ENCODE peak calls at places on chromosomes 4 and X, in eight cellular contexts. S is trophoblast cell, N is fibroblast of pulmonary artery, I is mammary epithelial cell, A is ascending aorta, B is GM12865, X is OCI-LY7, Z is left ventricle myocardium inferior. J is an unnamed sample.

GRCh38 chr4:56828784-56829535 is 7.5 kb upstream of the SPINK2 start:
- DNase-seq in S (no peak), N (no peak), I (peak), A (no peak), B (peak), X (no peak), Z (no peak), J (peak)

GRCh38 chr4:168480991-168481588 is 798 bp upstream of the DDX60L start:
- DNase-seq in S (peak), N (peak), I (peak), A (no peak), B (peak), X (peak), Z (no peak), J (peak)

GRCh38 chrX:153460826-153461225 is 9.6 kb downstream of the HAUS7 start:
- DNase-seq in S (no peak), N (peak), I (no peak), A (no peak), B (peak), X (peak), Z (no peak), J (peak)

GRCh38 chr4:40182041-40182440 is 14.8 kb upstream of the RHOH start:
- DNase-seq in S (no peak), N (no peak), I (no peak), A (no peak), B (peak), X (peak), Z (no peak), J (no peak)

GRCh38 chr4:113683143-113683542 is 78.4 kb downstream of the CAMK2D start:
- DNase-seq in S (no peak), N (no peak), I (peak), A (no peak), B (peak), X (peak), Z (no peak), J (no peak)

GRCh38 chr4:108555701-108556100 is 64.7 kb upstream of the RPL34 start:
- DNase-seq in S (no peak), N (no peak), I (no peak), A (no peak), B (no peak), X (no peak), Z (no peak), J (no peak)

GRCh38 chrX:110268875-110269274 is 49.0 kb downstream of the AMMECR1 start:
- DNase-seq in S (no peak), N (peak), I (no peak), A (no peak), B (no peak), X (no peak), Z (no peak), J (no peak)

GRCh38 chrX:112058255-112058654 is 24.3 kb downstream of the TRPC5 start:
- DNase-seq in S (peak), N (no peak), I (no peak), A (no peak), B (no peak), X (no peak), Z (no peak), J (peak)

GRCh38 chr4:154807042-154807630 is 26.1 kb downstream of the RBM46 start:
- DNase-seq in S (no peak), N (peak), I (peak), A (no peak), B (peak), X (peak), Z (no peak), J (peak)

GRCh38 chr4:57182132-57182874 is 72.1 kb upstream of the IGFBP7 start:
- DNase-seq in S (no peak), N (no peak), I (no peak), A (no peak), B (no peak), X (no peak), Z (peak), J (no peak)

GRCh38 chrX:112834016-112834855 is 6.4 kb downstream of the AMOT start:
- DNase-seq in S (no peak), N (peak), I (no peak), A (no peak), B (no peak), X (no peak), Z (no peak), J (peak)

GRCh38 chr4:126354784-126355183 is 1040.0 kb downstream of the FAT4 start:
- DNase-seq in S (no peak), N (peak), I (peak), A (no peak), B (no peak), X (no peak), Z (no peak), J (peak)

GRCh38 chrX:2485460-2485753 is 15.4 kb downstream of the DHRSX start:
- DNase-seq in S (no peak), N (peak), I (no peak), A (no peak), B (no peak), X (no peak), Z (no peak), J (peak)

GRCh38 chrX:116749943-116750342 is 287.2 kb upstream of the CT83 start:
- DNase-seq in S (no peak), N (no peak), I (peak), A (no peak), B (no peak), X (no peak), Z (no peak), J (no peak)

GRCh38 chrX:100411802-100412333 is 1.8 kb upstream of the PCDH19 start:
- DNase-seq in S (no peak), N (no peak), I (no peak), A (no peak), B (no peak), X (no peak), Z (no peak), J (no peak)

GRCh38 chrX:116246261-116246660 is 75.7 kb downstream of the AGTR2 start:
- DNase-seq in S (no peak), N (peak), I (peak), A (no peak), B (no peak), X (no peak), Z (no peak), J (peak)

GRCh38 chrX:2691543-2692220 is 587 bp downstream of the CD99 start:
- DNase-seq in S (no peak), N (peak), I (no peak), A (no peak), B (no peak), X (peak), Z (peak), J (peak)

GRCh38 chrX:67555578-67556203 is 11.9 kb downstream of the AR start:
- DNase-seq in S (peak), N (peak), I (peak), A (no peak), B (peak), X (peak), Z (no peak), J (peak)

GRCh38 chr4:79049840-79050520 is 110.7 kb upstream of the PAQR3 start:
- DNase-seq in S (no peak), N (no peak), I (no peak), A (no peak), B (no peak), X (no peak), Z (no peak), J (no peak)

GRCh38 chr4:7802093-7802726 is 137.5 kb downstream of the AFAP1 start:
- DNase-seq in S (peak), N (peak), I (peak), A (no peak), B (peak), X (peak), Z (peak), J (peak)

GRCh38 chr4:79413032-79413431 is 5.0 kb upstream of the GK2 start:
- DNase-seq in S (no peak), N (no peak), I (no peak), A (no peak), B (no peak), X (no peak), Z (no peak), J (no peak)

GRCh38 chr4:2168469-2169319 is 73.2 kb downstream of the HAUS3 start:
- DNase-seq in S (no peak), N (no peak), I (peak), A (no peak), B (no peak), X (no peak), Z (no peak), J (no peak)

GRCh38 chr4:101790521-101791188 is at the start of gene BANK1:
- DNase-seq in S (peak), N (peak), I (peak), A (no peak), B (peak), X (peak), Z (peak), J (no peak)

GRCh38 chrX:137427061-137427778 is 138.7 kb upstream of the ZIC3 start:
- DNase-seq in S (no peak), N (no peak), I (no peak), A (no peak), B (no peak), X (no peak), Z (no peak), J (no peak)
- H3K4me3 ChIP-seq in S (no peak), N (peak), I (peak), A (peak), B (peak), X (no peak), Z (peak), J (no peak)

GRCh38 chr4:3871181-3871852 is 105.1 kb downstream of the ADRA2C start:
- DNase-seq in S (no peak), N (no peak), I (no peak), A (no peak), B (peak), X (no peak), Z (no peak), J (no peak)
- H3K4me3 ChIP-seq in S (no peak), N (no peak), I (no peak), A (no peak), B (no peak), X (no peak), Z (no peak), J (no peak)

GRCh38 chr4:133149364-133149695 is 236 bp downstream of the PCDH10 start:
- DNase-seq in S (no peak), N (no peak), I (no peak), A (no peak), B (no peak), X (no peak), Z (no peak), J (no peak)

GRCh38 chr4:133151301-133151680 is 2.2 kb downstream of the PCDH10 start:
- DNase-seq in S (no peak), N (peak), I (no peak), A (no peak), B (no peak), X (no peak), Z (no peak), J (no peak)

GRCh38 chr4:133148690-133149363 is at the start of gene PCDH10:
- DNase-seq in S (peak), N (peak), I (peak), A (peak), B (no peak), X (no peak), Z (peak), J (peak)

GRCh38 chr4:133150643-133151300 is 1.7 kb downstream of the PCDH10 start:
- DNase-seq in S (no peak), N (peak), I (no peak), A (no peak), B (no peak), X (no peak), Z (no peak), J (no peak)

GRCh38 chr4:133149932-133150642 is 993 bp downstream of the PCDH10 start:
- DNase-seq in S (no peak), N (peak), I (no peak), A (no peak), B (no peak), X (no peak), Z (no peak), J (no peak)
- H3K4me3 ChIP-seq in S (peak), N (peak), I (no peak), A (peak), B (no peak), X (no peak), Z (peak), J (no peak)

GRCh38 chr4:159366966-159367365 is 264.1 kb downstream of the RAPGEF2 start:
- DNase-seq in S (peak), N (no peak), I (no peak), A (no peak), B (no peak), X (no peak), Z (peak), J (no peak)
- H3K4me3 ChIP-seq in S (no peak), N (no peak), I (no peak), A (no peak), B (no peak), X (no peak), Z (peak), J (no peak)

GRCh38 chr4:128386761-128387599 is 99.4 kb upstream of the PGRMC2 start:
- DNase-seq in S (peak), N (peak), I (peak), A (peak), B (no peak), X (no peak), Z (peak), J (peak)
- H3K4me3 ChIP-seq in S (no peak), N (peak), I (no peak), A (no peak), B (no peak), X (no peak), Z (peak), J (peak)

GRCh38 chrX:19991350-19991718 is 473 bp upstream of the BCLAF3 start:
- DNase-seq in S (no peak), N (no peak), I (no peak), A (no peak), B (no peak), X (peak), Z (no peak), J (no peak)
- H3K4me3 ChIP-seq in S (no peak), N (peak), I (peak), A (no peak), B (peak), X (peak), Z (peak), J (peak)

DNA sequence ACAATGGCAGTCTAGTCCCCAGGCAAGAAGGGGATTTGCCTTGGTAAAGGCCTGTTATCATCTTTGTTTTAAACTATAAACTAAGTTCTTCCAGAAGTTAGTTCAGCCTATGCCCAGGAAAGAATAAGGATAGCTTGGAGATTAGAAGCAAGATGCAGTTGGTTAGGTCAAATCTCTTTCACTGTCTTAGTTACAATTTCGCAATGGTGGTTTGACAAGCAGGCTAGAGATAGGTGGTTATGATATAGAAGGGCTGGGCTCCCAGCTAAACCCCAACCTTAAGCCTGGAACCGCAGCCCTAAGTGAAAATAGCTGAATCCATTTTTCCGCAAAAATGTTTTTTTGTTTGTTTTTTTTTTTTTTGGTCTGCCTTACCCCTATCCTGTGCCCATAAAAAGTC is 41.8 kb upstream of the NEIL3 start:
- DNase-seq in S (no peak), N (no peak), I (no peak), A (no peak), B (no peak), X (no peak), Z (no peak), J (no peak)
- H3K4me3 ChIP-seq in S (no peak), N (no peak), I (no peak), A (no peak), B (no peak), X (no peak), Z (no peak), J (no peak)